ENCODE peak calls at places on chromosomes 7 and 10, in ten cellular contexts. One of them, this sample, is unnamed.

GRCh38 chr10:45420453-45421192 is 46.6 kb downstream of the ALOX5 start:
- DNase-seq in H4: peak
- DNase-seq in ELF-1: no peak
- DNase-seq in activated effector memory CD4-positive, alpha-beta T cell treated with anti-CD3 and anti-CD28 coated beads, Interleukin-2, amount 50 U/mL, for 16 hours: peak
- DNase-seq in stimulated activated CD4-positive, alpha-beta T cell treated with anti-CD3 and anti-CD28 coated beads, Interleukin-2, amount 100 ng/mL, for 48 hours: peak
- DNase-seq in mucosa of gallbladder: peak
- DNase-seq in iPS-NIHi11: no peak
- DNase-seq in D341Med: peak
- DNase-seq in immature natural killer cell: peak
- DNase-seq in upper lobe of left lung: peak
- DNase-seq in this sample: no peak

GRCh38 chr7:8908889-8909288 is 475.5 kb downstream of the NXPH1 start:
- DNase-seq in mucosa of gallbladder: no peak
- DNase-seq in iPS-NIHi11: no peak
- DNase-seq in activated effector memory CD4-positive, alpha-beta T cell treated with anti-CD3 and anti-CD28 coated beads, Interleukin-2, amount 50 U/mL, for 16 hours: no peak
- DNase-seq in stimulated activated CD4-positive, alpha-beta T cell treated with anti-CD3 and anti-CD28 coated beads, Interleukin-2, amount 100 ng/mL, for 48 hours: no peak
- DNase-seq in immature natural killer cell: no peak
- DNase-seq in H4: peak
- DNase-seq in ELF-1: no peak
- DNase-seq in upper lobe of left lung: no peak
- DNase-seq in D341Med: no peak
- DNase-seq in this sample: no peak

GRCh38 chr7:124162667-124163066 is 129.8 kb upstream of the TMEM229A start:
- DNase-seq in activated effector memory CD4-positive, alpha-beta T cell treated with anti-CD3 and anti-CD28 coated beads, Interleukin-2, amount 50 U/mL, for 16 hours: no peak
- DNase-seq in ELF-1: no peak
- DNase-seq in D341Med: no peak
- DNase-seq in iPS-NIHi11: no peak
- DNase-seq in upper lobe of left lung: no peak
- DNase-seq in stimulated activated CD4-positive, alpha-beta T cell treated with anti-CD3 and anti-CD28 coated beads, Interleukin-2, amount 100 ng/mL, for 48 hours: no peak
- DNase-seq in H4: no peak
- DNase-seq in mucosa of gallbladder: no peak
- DNase-seq in immature natural killer cell: no peak
- DNase-seq in this sample: no peak

GRCh38 chr7:140640727-140641531 is at the start of gene DENND2A:
- DNase-seq in upper lobe of left lung: peak
- DNase-seq in immature natural killer cell: no peak
- DNase-seq in D341Med: peak
- DNase-seq in ELF-1: peak
- DNase-seq in stimulated activated CD4-positive, alpha-beta T cell treated with anti-CD3 and anti-CD28 coated beads, Interleukin-2, amount 100 ng/mL, for 48 hours: no peak
- DNase-seq in iPS-NIHi11: peak
- DNase-seq in mucosa of gallbladder: peak
- DNase-seq in activated effector memory CD4-positive, alpha-beta T cell treated with anti-CD3 and anti-CD28 coated beads, Interleukin-2, amount 50 U/mL, for 16 hours: peak
- DNase-seq in H4: no peak
- DNase-seq in this sample: peak

GRCh38 chr7:99707096-99707495 is 27.3 kb upstream of the CYP3A5 start:
- DNase-seq in D341Med: no peak
- DNase-seq in mucosa of gallbladder: no peak
- DNase-seq in ELF-1: no peak
- DNase-seq in iPS-NIHi11: no peak
- DNase-seq in stimulated activated CD4-positive, alpha-beta T cell treated with anti-CD3 and anti-CD28 coated beads, Interleukin-2, amount 100 ng/mL, for 48 hours: no peak
- DNase-seq in H4: no peak
- DNase-seq in immature natural killer cell: no peak
- DNase-seq in upper lobe of left lung: no peak
- DNase-seq in activated effector memory CD4-positive, alpha-beta T cell treated with anti-CD3 and anti-CD28 coated beads, Interleukin-2, amount 50 U/mL, for 16 hours: no peak
- DNase-seq in this sample: no peak

GRCh38 chr7:104627516-104627915 is 299.1 kb downstream of the LHFPL3 start:
- DNase-seq in mucosa of gallbladder: peak
- DNase-seq in immature natural killer cell: no peak
- DNase-seq in ELF-1: no peak
- DNase-seq in H4: no peak
- DNase-seq in D341Med: no peak
- DNase-seq in activated effector memory CD4-positive, alpha-beta T cell treated with anti-CD3 and anti-CD28 coated beads, Interleukin-2, amount 50 U/mL, for 16 hours: no peak
- DNase-seq in stimulated activated CD4-positive, alpha-beta T cell treated with anti-CD3 and anti-CD28 coated beads, Interleukin-2, amount 100 ng/mL, for 48 hours: no peak
- DNase-seq in upper lobe of left lung: no peak
- DNase-seq in iPS-NIHi11: peak
- DNase-seq in this sample: peak

GRCh38 chr7:10733747-10734146 is 239.9 kb upstream of the PHF14 start:
- DNase-seq in upper lobe of left lung: no peak
- DNase-seq in activated effector memory CD4-positive, alpha-beta T cell treated with anti-CD3 and anti-CD28 coated beads, Interleukin-2, amount 50 U/mL, for 16 hours: no peak
- DNase-seq in ELF-1: no peak
- DNase-seq in H4: no peak
- DNase-seq in iPS-NIHi11: no peak
- DNase-seq in mucosa of gallbladder: no peak
- DNase-seq in immature natural killer cell: no peak
- DNase-seq in D341Med: no peak
- DNase-seq in stimulated activated CD4-positive, alpha-beta T cell treated with anti-CD3 and anti-CD28 coated beads, Interleukin-2, amount 100 ng/mL, for 48 hours: no peak
- DNase-seq in this sample: no peak

GRCh38 chr7:81460646-81461045 is 309.2 kb downstream of the HGF start:
- DNase-seq in iPS-NIHi11: no peak
- DNase-seq in stimulated activated CD4-positive, alpha-beta T cell treated with anti-CD3 and anti-CD28 coated beads, Interleukin-2, amount 100 ng/mL, for 48 hours: no peak
- DNase-seq in mucosa of gallbladder: no peak
- DNase-seq in D341Med: no peak
- DNase-seq in immature natural killer cell: no peak
- DNase-seq in activated effector memory CD4-positive, alpha-beta T cell treated with anti-CD3 and anti-CD28 coated beads, Interleukin-2, amount 50 U/mL, for 16 hours: no peak
- DNase-seq in ELF-1: no peak
- DNase-seq in H4: no peak
- DNase-seq in upper lobe of left lung: no peak
- DNase-seq in this sample: no peak

GRCh38 chr7:95886501-95887090 is 114.2 kb downstream of the DYNC1I1 start:
- DNase-seq in D341Med: no peak
- DNase-seq in activated effector memory CD4-positive, alpha-beta T cell treated with anti-CD3 and anti-CD28 coated beads, Interleukin-2, amount 50 U/mL, for 16 hours: no peak
- DNase-seq in iPS-NIHi11: peak
- DNase-seq in stimulated activated CD4-positive, alpha-beta T cell treated with anti-CD3 and anti-CD28 coated beads, Interleukin-2, amount 100 ng/mL, for 48 hours: no peak
- DNase-seq in ELF-1: no peak
- DNase-seq in upper lobe of left lung: no peak
- DNase-seq in H4: peak
- DNase-seq in immature natural killer cell: no peak
- DNase-seq in mucosa of gallbladder: no peak
- DNase-seq in this sample: no peak

GRCh38 chr10:104256335-104257080 is 1.8 kb downstream of the GSTO1 start:
- DNase-seq in activated effector memory CD4-positive, alpha-beta T cell treated with anti-CD3 and anti-CD28 coated beads, Interleukin-2, amount 50 U/mL, for 16 hours: no peak
- DNase-seq in immature natural killer cell: peak
- DNase-seq in mucosa of gallbladder: no peak
- DNase-seq in stimulated activated CD4-positive, alpha-beta T cell treated with anti-CD3 and anti-CD28 coated beads, Interleukin-2, amount 100 ng/mL, for 48 hours: no peak
- DNase-seq in iPS-NIHi11: no peak
- DNase-seq in D341Med: no peak
- DNase-seq in ELF-1: no peak
- DNase-seq in upper lobe of left lung: no peak
- DNase-seq in H4: no peak
- DNase-seq in this sample: no peak

GRCh38 chr7:70379210-70379609 is 752.7 kb upstream of the GALNT17 start:
- DNase-seq in iPS-NIHi11: no peak
- DNase-seq in D341Med: no peak
- DNase-seq in stimulated activated CD4-positive, alpha-beta T cell treated with anti-CD3 and anti-CD28 coated beads, Interleukin-2, amount 100 ng/mL, for 48 hours: no peak
- DNase-seq in mucosa of gallbladder: no peak
- DNase-seq in activated effector memory CD4-positive, alpha-beta T cell treated with anti-CD3 and anti-CD28 coated beads, Interleukin-2, amount 50 U/mL, for 16 hours: no peak
- DNase-seq in immature natural killer cell: no peak
- DNase-seq in H4: no peak
- DNase-seq in upper lobe of left lung: no peak
- DNase-seq in ELF-1: no peak
- DNase-seq in this sample: no peak

GRCh38 chr10:69089638-69090599 is 2.0 kb downstream of the SRGN start:
- DNase-seq in iPS-NIHi11: no peak
- DNase-seq in ELF-1: no peak
- DNase-seq in D341Med: no peak
- DNase-seq in mucosa of gallbladder: peak
- DNase-seq in upper lobe of left lung: peak
- DNase-seq in immature natural killer cell: peak
- DNase-seq in activated effector memory CD4-positive, alpha-beta T cell treated with anti-CD3 and anti-CD28 coated beads, Interleukin-2, amount 50 U/mL, for 16 hours: peak
- DNase-seq in H4: no peak
- DNase-seq in stimulated activated CD4-positive, alpha-beta T cell treated with anti-CD3 and anti-CD28 coated beads, Interleukin-2, amount 100 ng/mL, for 48 hours: peak
- DNase-seq in this sample: no peak

GRCh38 chr7:135320277-135320676 is 86.6 kb downstream of the STRA8 start:
- DNase-seq in upper lobe of left lung: peak
- DNase-seq in H4: peak
- DNase-seq in iPS-NIHi11: peak
- DNase-seq in immature natural killer cell: no peak
- DNase-seq in stimulated activated CD4-positive, alpha-beta T cell treated with anti-CD3 and anti-CD28 coated beads, Interleukin-2, amount 100 ng/mL, for 48 hours: no peak
- DNase-seq in ELF-1: no peak
- DNase-seq in D341Med: peak
- DNase-seq in mucosa of gallbladder: peak
- DNase-seq in activated effector memory CD4-positive, alpha-beta T cell treated with anti-CD3 and anti-CD28 coated beads, Interleukin-2, amount 50 U/mL, for 16 hours: peak
- DNase-seq in this sample: no peak

GRCh38 chr10:128080641-128081040 is 45.6 kb downstream of the MKI67 start:
- DNase-seq in ELF-1: no peak
- DNase-seq in H4: no peak
- DNase-seq in D341Med: no peak
- DNase-seq in stimulated activated CD4-positive, alpha-beta T cell treated with anti-CD3 and anti-CD28 coated beads, Interleukin-2, amount 100 ng/mL, for 48 hours: no peak
- DNase-seq in immature natural killer cell: no peak
- DNase-seq in iPS-NIHi11: no peak
- DNase-seq in upper lobe of left lung: peak
- DNase-seq in mucosa of gallbladder: no peak
- DNase-seq in activated effector memory CD4-positive, alpha-beta T cell treated with anti-CD3 and anti-CD28 coated beads, Interleukin-2, amount 50 U/mL, for 16 hours: no peak
- DNase-seq in this sample: peak

GRCh38 chr10:8043569-8044306 is 10.8 kb upstream of the GATA3 start:
- DNase-seq in ELF-1: peak
- DNase-seq in mucosa of gallbladder: no peak
- DNase-seq in stimulated activated CD4-positive, alpha-beta T cell treated with anti-CD3 and anti-CD28 coated beads, Interleukin-2, amount 100 ng/mL, for 48 hours: no peak
- DNase-seq in activated effector memory CD4-positive, alpha-beta T cell treated with anti-CD3 and anti-CD28 coated beads, Interleukin-2, amount 50 U/mL, for 16 hours: peak
- DNase-seq in immature natural killer cell: no peak
- DNase-seq in iPS-NIHi11: peak
- DNase-seq in upper lobe of left lung: no peak
- DNase-seq in D341Med: no peak
- DNase-seq in H4: no peak
- DNase-seq in this sample: peak

GRCh38 chr7:149849174-149849573 is 11.0 kb downstream of the ZNF862 start:
- DNase-seq in activated effector memory CD4-positive, alpha-beta T cell treated with anti-CD3 and anti-CD28 coated beads, Interleukin-2, amount 50 U/mL, for 16 hours: no peak
- DNase-seq in ELF-1: no peak
- DNase-seq in immature natural killer cell: no peak
- DNase-seq in upper lobe of left lung: no peak
- DNase-seq in stimulated activated CD4-positive, alpha-beta T cell treated with anti-CD3 and anti-CD28 coated beads, Interleukin-2, amount 100 ng/mL, for 48 hours: no peak
- DNase-seq in D341Med: no peak
- DNase-seq in H4: no peak
- DNase-seq in iPS-NIHi11: no peak
- DNase-seq in mucosa of gallbladder: no peak
- DNase-seq in this sample: peak

GRCh38 chr10:96266118-96266770 is 5.1 kb downstream of the BLNK start:
- DNase-seq in D341Med: no peak
- DNase-seq in stimulated activated CD4-positive, alpha-beta T cell treated with anti-CD3 and anti-CD28 coated beads, Interleukin-2, amount 100 ng/mL, for 48 hours: no peak
- DNase-seq in upper lobe of left lung: no peak
- DNase-seq in mucosa of gallbladder: peak
- DNase-seq in H4: no peak
- DNase-seq in ELF-1: no peak
- DNase-seq in immature natural killer cell: no peak
- DNase-seq in iPS-NIHi11: no peak
- DNase-seq in activated effector memory CD4-positive, alpha-beta T cell treated with anti-CD3 and anti-CD28 coated beads, Interleukin-2, amount 50 U/mL, for 16 hours: no peak
- DNase-seq in this sample: no peak

GRCh38 chr10:103100620-103101019 is 92.5 kb downstream of the NT5C2 start:
- DNase-seq in ELF-1: no peak
- DNase-seq in immature natural killer cell: no peak
- DNase-seq in iPS-NIHi11: no peak
- DNase-seq in mucosa of gallbladder: no peak
- DNase-seq in activated effector memory CD4-positive, alpha-beta T cell treated with anti-CD3 and anti-CD28 coated beads, Interleukin-2, amount 50 U/mL, for 16 hours: no peak
- DNase-seq in D341Med: no peak
- DNase-seq in upper lobe of left lung: no peak
- DNase-seq in H4: no peak
- DNase-seq in stimulated activated CD4-positive, alpha-beta T cell treated with anti-CD3 and anti-CD28 coated beads, Interleukin-2, amount 100 ng/mL, for 48 hours: no peak
- DNase-seq in this sample: no peak

GRCh38 chr10:110500515-110500905 is 2.8 kb downstream of the DUSP5 start:
- DNase-seq in immature natural killer cell: no peak
- DNase-seq in activated effector memory CD4-positive, alpha-beta T cell treated with anti-CD3 and anti-CD28 coated beads, Interleukin-2, amount 50 U/mL, for 16 hours: no peak
- DNase-seq in H4: no peak
- DNase-seq in mucosa of gallbladder: no peak
- DNase-seq in stimulated activated CD4-positive, alpha-beta T cell treated with anti-CD3 and anti-CD28 coated beads, Interleukin-2, amount 100 ng/mL, for 48 hours: no peak
- DNase-seq in upper lobe of left lung: no peak
- DNase-seq in ELF-1: peak
- DNase-seq in iPS-NIHi11: no peak
- DNase-seq in D341Med: no peak
- DNase-seq in this sample: no peak

GRCh38 chr7:142516038-142516501 is 233.2 kb upstream of the PRSS1 start:
- DNase-seq in D341Med: peak
- DNase-seq in mucosa of gallbladder: peak
- DNase-seq in stimulated activated CD4-positive, alpha-beta T cell treated with anti-CD3 and anti-CD28 coated beads, Interleukin-2, amount 100 ng/mL, for 48 hours: no peak
- DNase-seq in activated effector memory CD4-positive, alpha-beta T cell treated with anti-CD3 and anti-CD28 coated beads, Interleukin-2, amount 50 U/mL, for 16 hours: peak
- DNase-seq in iPS-NIHi11: peak
- DNase-seq in H4: peak
- DNase-seq in immature natural killer cell: peak
- DNase-seq in ELF-1: peak
- DNase-seq in upper lobe of left lung: peak
- DNase-seq in this sample: peak

GRCh38 chr10:76017026-76017732 is 585.8 kb downstream of the LRMDA start:
- DNase-seq in stimulated activated CD4-positive, alpha-beta T cell treated with anti-CD3 and anti-CD28 coated beads, Interleukin-2, amount 100 ng/mL, for 48 hours: no peak
- DNase-seq in ELF-1: no peak
- DNase-seq in upper lobe of left lung: no peak
- DNase-seq in D341Med: no peak
- DNase-seq in mucosa of gallbladder: no peak
- DNase-seq in immature natural killer cell: no peak
- DNase-seq in iPS-NIHi11: peak
- DNase-seq in H4: no peak
- DNase-seq in activated effector memory CD4-positive, alpha-beta T cell treated with anti-CD3 and anti-CD28 coated beads, Interleukin-2, amount 50 U/mL, for 16 hours: no peak
- DNase-seq in this sample: no peak

GRCh38 chr10:84825330-84825729 is 496.9 kb downstream of the CCSER2 start:
- DNase-seq in ELF-1: peak
- DNase-seq in iPS-NIHi11: no peak
- DNase-seq in immature natural killer cell: no peak
- DNase-seq in mucosa of gallbladder: no peak
- DNase-seq in D341Med: no peak
- DNase-seq in upper lobe of left lung: peak
- DNase-seq in stimulated activated CD4-positive, alpha-beta T cell treated with anti-CD3 and anti-CD28 coated beads, Interleukin-2, amount 100 ng/mL, for 48 hours: no peak
- DNase-seq in activated effector memory CD4-positive, alpha-beta T cell treated with anti-CD3 and anti-CD28 coated beads, Interleukin-2, amount 50 U/mL, for 16 hours: no peak
- DNase-seq in H4: peak
- DNase-seq in this sample: no peak

GRCh38 chr7:26630941-26631580 is 233.3 kb downstream of the SKAP2 start:
- DNase-seq in ELF-1: no peak
- DNase-seq in activated effector memory CD4-positive, alpha-beta T cell treated with anti-CD3 and anti-CD28 coated beads, Interleukin-2, amount 50 U/mL, for 16 hours: no peak
- DNase-seq in H4: no peak
- DNase-seq in upper lobe of left lung: no peak
- DNase-seq in mucosa of gallbladder: no peak
- DNase-seq in iPS-NIHi11: no peak
- DNase-seq in immature natural killer cell: no peak
- DNase-seq in D341Med: no peak
- DNase-seq in stimulated activated CD4-positive, alpha-beta T cell treated with anti-CD3 and anti-CD28 coated beads, Interleukin-2, amount 100 ng/mL, for 48 hours: no peak
- DNase-seq in this sample: no peak

This sample was measured in H9.